ENCODE peak calls at places on chromosomes 4 and X, in four cellular contexts. F, L, A and I are unnamed samples.

GRCh38 chrX:118524344-118524743 is 28.7 kb downstream of the DOCK11 start:
- DNase-seq in F (no peak), L (no peak), A (no peak), I (no peak)

GRCh38 chrX:16212024-16212423 is 44.7 kb downstream of the MAGEB17 start:
- DNase-seq in A (no peak), L (no peak), F (no peak), I (no peak)

GRCh38 chrX:141467442-141467841 is 117.1 kb downstream of the SPANXA1 start:
- DNase-seq in L (no peak), F (no peak), A (no peak), I (no peak)

GRCh38 chr4:119041951-119042560 is 93.6 kb upstream of the MYOZ2 start:
- DNase-seq in L (peak), A (peak), F (peak), I (no peak)

GRCh38 chrX:6226646-6227444 is 1.8 kb downstream of the NLGN4X start:
- DNase-seq in F (no peak), L (no peak), A (peak), I (no peak)

GRCh38 chr4:28709821-28710330 is 1849.2 kb downstream of the STIM2 start:
- DNase-seq in A (no peak), L (no peak), F (peak), I (no peak)

GRCh38 chr4:149980941-149981340 is 97.3 kb upstream of the DCLK2 start:
- DNase-seq in A (peak), L (no peak), F (peak), I (no peak)

GRCh38 chrX:120380699-120381098 is 18.8 kb downstream of the ATP1B4 start:
- DNase-seq in A (no peak), L (no peak), F (no peak), I (no peak)

GRCh38 chr4:7351014-7351413 is 83.7 kb downstream of the PSAPL1 start:
- DNase-seq in L (no peak), F (no peak), A (no peak), I (no peak)

GRCh38 chrX:135000516-135000915 is 9.7 kb downstream of the SMIM10 start:
- DNase-seq in L (no peak), F (no peak), A (no peak), I (no peak)

GRCh38 chr4:948101-948935 is 16.1 kb downstream of the TMEM175 start:
- DNase-seq in L (no peak), A (no peak), F (no peak), I (no peak)

GRCh38 chr4:119638359-119638758 is 9.8 kb upstream of the PDE5A start:
- DNase-seq in A (no peak), L (no peak), F (no peak), I (no peak)

GRCh38 chr4:183635737-183636136 is 23.2 kb downstream of the RWDD4 start:
- DNase-seq in L (no peak), A (no peak), F (no peak), I (no peak)

GRCh38 chr4:182885022-182885737 is 32.0 kb downstream of the DCTD start:
- DNase-seq in L (no peak), F (no peak), A (no peak), I (no peak)

GRCh38 chr4:45989775-45990174 is 134.1 kb downstream of the GABRG1 start:
- DNase-seq in F (no peak), L (no peak), A (no peak), I (no peak)

GRCh38 chrX:41184312-41184711 is 99.1 kb downstream of the USP9X start:
- DNase-seq in A (no peak), F (no peak), L (no peak), I (no peak)

GRCh38 chrX:31715675-31716074 is 643.8 kb upstream of the FTHL17 start:
- DNase-seq in A (no peak), F (peak), L (no peak), I (no peak)

GRCh38 chr4:22787753-22788389 is 95.1 kb downstream of the GBA3 start:
- DNase-seq in A (no peak), F (no peak), L (no peak), I (no peak)

GRCh38 chr4:77306496-77306895 is 149.5 kb downstream of the CCNG2 start:
- DNase-seq in A (no peak), F (no peak), L (no peak), I (no peak)

GRCh38 chr4:89889289-89889688 is 5.4 kb upstream of the MMRN1 start:
- DNase-seq in F (no peak), L (no peak), A (no peak), I (no peak)

GRCh38 chr4:26822546-26822945 is 38.1 kb upstream of the STIM2 start:
- DNase-seq in A (no peak), L (no peak), F (no peak), I (no peak)

GRCh38 chrX:48021026-48021900 is 14.5 kb downstream of the SPACA5 start:
- DNase-seq in A (peak), F (peak), L (peak), I (peak)

GRCh38 chr4:151835467-151835866 is 74.7 kb upstream of the GATB start:
- DNase-seq in F (no peak), A (no peak), L (no peak), I (no peak)

GRCh38 chr4:122218762-122219161 is 66.6 kb downstream of the BLTP1 start:
- DNase-seq in L (no peak), F (no peak), A (no peak), I (no peak)

GRCh38 chr4:112284662-112285411 is 867 bp downstream of the TIFA start:
- DNase-seq in F (no peak), L (no peak), A (no peak), I (no peak)

GRCh38 chr4:148984951-148985350 is 542.7 kb upstream of the NR3C2 start:
- DNase-seq in L (no peak), F (no peak), A (no peak), I (no peak)

GRCh38 chrX:134431894-134432293 is 28.1 kb upstream of the HPRT1 start:
- DNase-seq in L (no peak), F (peak), A (no peak), I (no peak)

GRCh38 chr4:86092684-86093083 is 267.2 kb downstream of the MAPK10 start:
- DNase-seq in F (peak), A (no peak), L (peak), I (no peak)

GRCh38 chr4:87896020-87896621 is 63.4 kb downstream of the MEPE start:
- DNase-seq in L (no peak), A (no peak), F (peak), I (peak)

GRCh38 chr4:16140520-16141249 is 56.9 kb upstream of the PROM1 start:
- DNase-seq in A (no peak), L (peak), F (peak), I (peak)

GRCh38 chrX:72308566-72309296 is 3.0 kb upstream of the CITED1 start:
- DNase-seq in L (peak), F (peak), A (peak), I (no peak)

GRCh38 chrX:40964633-40965586 is 120.3 kb upstream of the USP9X start:
- DNase-seq in A (no peak), F (no peak), L (no peak), I (no peak)

GRCh38 chr4:123081971-123082370 is 159.6 kb upstream of the NUDT6 start:
- DNase-seq in L (no peak), A (no peak), F (no peak), I (no peak)

GRCh38 chr4:1249731-1250526 is 999 bp upstream of the CTBP1 start:
- DNase-seq in F (peak), A (no peak), L (no peak), I (no peak)

GRCh38 chr4:176090115-176090514 is 24.5 kb downstream of the WDR17 start:
- DNase-seq in A (no peak), F (no peak), L (no peak), I (no peak)

GRCh38 chr4:145920205-145920604 is 18.4 kb downstream of the ZNF827 start:
- DNase-seq in F (peak), L (peak), A (no peak), I (no peak)

GRCh38 chr4:124918559-124919122 is 206.1 kb upstream of the ANKRD50 start:
- DNase-seq in A (no peak), L (no peak), F (no peak), I (no peak)
- TF ChIP-seq CTCF in A (no peak), L (no peak), F (no peak), I (no peak)

DNA sequence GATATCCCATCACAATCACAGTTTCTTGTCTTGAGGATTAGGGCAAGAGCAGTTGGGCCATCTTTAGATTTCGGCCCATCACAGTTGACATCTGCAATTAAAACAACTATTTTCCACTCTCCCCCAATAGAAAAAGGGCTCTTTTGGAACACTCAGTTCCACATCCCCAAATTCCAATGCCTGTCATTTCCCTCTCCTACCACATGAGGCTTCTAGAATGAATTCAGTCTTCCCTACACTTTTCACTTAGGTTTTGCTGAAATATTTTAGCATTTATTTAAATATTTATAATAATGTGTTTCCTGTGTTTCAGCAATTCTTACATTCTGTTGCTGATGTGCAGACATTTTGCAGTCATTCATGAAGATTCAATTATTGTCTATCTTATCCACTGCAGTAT is 118.4 kb downstream of the COX18 start:
- DNase-seq in F (no peak), L (no peak), A (no peak), I (no peak)
- TF ChIP-seq CTCF in F (peak), L (peak), A (peak), I (peak)

GRCh38 chr4:72991889-72992288 is 77.6 kb downstream of the COX18 start:
- DNase-seq in A (no peak), L (no peak), F (no peak), I (no peak)

GRCh38 chr4:72984351-72984750 is 85.2 kb downstream of the COX18 start:
- DNase-seq in A (no peak), L (no peak), F (no peak), I (no peak)

GRCh38 chr4:72983706-72984105 is 85.8 kb downstream of the COX18 start:
- DNase-seq in L (no peak), A (no peak), F (no peak), I (no peak)

GRCh38 chr4:72993876-72994275 is 75.6 kb downstream of the COX18 start:
- DNase-seq in F (no peak), A (no peak), L (no peak), I (no peak)

DNA sequence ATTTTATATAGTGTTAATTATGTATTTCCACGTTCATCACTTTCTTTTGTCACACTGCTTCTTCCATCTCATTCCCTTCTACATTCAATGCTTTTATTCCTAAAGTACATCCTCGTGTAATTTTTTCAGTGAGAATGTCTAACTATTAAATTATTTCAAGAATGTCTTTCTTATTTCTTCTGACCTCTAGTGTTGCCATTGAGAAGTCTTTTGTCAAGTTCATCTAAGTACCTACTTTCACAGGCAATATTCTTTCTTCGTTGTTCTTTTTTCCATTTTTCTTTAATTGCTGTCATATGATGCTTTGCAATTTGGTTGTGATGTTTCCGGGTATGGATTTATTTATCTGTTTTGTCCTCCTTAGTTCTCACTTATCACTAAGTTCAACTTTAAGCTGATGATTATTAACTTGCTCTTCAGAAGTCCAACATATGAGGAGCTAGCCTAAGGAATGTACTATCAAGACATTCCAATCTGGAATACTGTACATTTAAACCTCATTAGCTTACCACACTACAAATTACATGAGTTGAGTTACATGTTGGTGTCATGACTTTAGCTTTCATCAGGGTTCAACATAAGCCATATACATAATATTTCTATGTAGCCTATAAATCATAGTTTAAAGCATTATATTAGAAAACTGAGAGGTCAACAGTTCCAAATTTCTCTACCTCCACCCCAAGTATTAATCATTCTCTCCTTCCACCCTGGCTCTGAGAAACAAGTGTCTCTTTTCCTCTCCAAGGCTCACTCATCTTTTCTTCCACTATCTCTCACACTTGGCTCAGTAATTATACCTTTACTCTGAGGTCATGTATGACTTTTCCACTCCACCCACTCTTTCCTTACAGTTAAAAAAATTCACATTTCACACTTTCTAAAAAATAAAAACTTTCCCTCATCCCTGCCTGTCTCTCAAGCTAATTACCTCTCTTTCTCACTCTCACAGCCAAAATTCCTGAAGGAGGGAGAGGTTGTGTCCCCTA is 81.5 kb downstream of the COX18 start:
- DNase-seq in A (no peak), F (no peak), L (no peak), I (no peak)
- TF ChIP-seq CTCF in A (no peak), F (no peak), L (no peak), I (peak)

GRCh38 chr4:48017108-48017527 is 546 bp downstream of the NIPAL1 start:
- DNase-seq in A (peak), F (peak), L (no peak), I (no peak)

GRCh38 chr4:48015678-48016077 is 803 bp downstream of the CNGA1 start:
- DNase-seq in F (no peak), L (no peak), A (no peak), I (no peak)

GRCh38 chr4:48018112-48018511 is 1.5 kb downstream of the NIPAL1 start:
- DNase-seq in A (no peak), L (no peak), F (no peak), I (no peak)

GRCh38 chr4:48015216-48015615 is 1.3 kb downstream of the CNGA1 start:
- DNase-seq in A (no peak), F (no peak), L (no peak), I (no peak)

GRCh38 chr4:48016141-48017107 is at the start of the genes CNGA1 and NIPAL1:
- DNase-seq in L (no peak), F (peak), A (peak), I (no peak)
- TF ChIP-seq CTCF in L (peak), F (peak), A (peak), I (peak)

GRCh38 chrX:1137531-1137930 is 74.9 kb downstream of the CRLF2 start:
- DNase-seq in A (no peak), L (no peak), F (no peak), I (no peak)
- TF ChIP-seq CTCF in A (no peak), L (no peak), F (no peak), I (no peak)